ENCODE peak calls at places on chromosomes 4 and X, in four cellular contexts. O, L, T and P are unnamed samples.

GRCh38 chr4:75819121-75819520 is 83.1 kb downstream of the PPEF2 start:
- DNase-seq in O (no peak), T (no peak), L (no peak), P (no peak)

GRCh38 chrX:100980608-100981497 is 11.3 kb downstream of the ARL13A start:
- DNase-seq in L (peak; percentile 36), O (no peak), T (no peak), P (no peak)

GRCh38 chrX:32937043-32937442 is 274.3 kb downstream of the DMD start:
- DNase-seq in T (no peak), O (no peak), L (no peak), P (no peak)

GRCh38 chrX:151912221-151912620 is 468 bp upstream of the MAGEA4 start:
- DNase-seq in L (no peak), T (no peak), O (peak; percentile 46), P (no peak)

GRCh38 chrX:153102436-153102835 is 30.2 kb downstream of the PNMA6A start:
- DNase-seq in O (no peak), T (no peak), L (no peak), P (no peak)

GRCh38 chrX:17361620-17362019 is 13.4 kb upstream of the NHS start:
- DNase-seq in T (peak; percentile 42), L (no peak), O (no peak), P (no peak)

GRCh38 chr4:70651864-70652506 is 14.3 kb downstream of the JCHAIN start:
- DNase-seq in T (no peak), L (no peak), O (no peak), P (no peak)

GRCh38 chr4:113437124-113437523 is 324.4 kb downstream of the CAMK2D start:
- DNase-seq in O (no peak), L (no peak), T (no peak), P (no peak)

GRCh38 chr4:83320548-83320947 is 14.1 kb downstream of the HPSE start:
- DNase-seq in L (peak; percentile 72), O (peak; percentile 78), T (no peak), P (peak; percentile 50)

GRCh38 chr4:138158746-138159297 is 83.3 kb downstream of the SLC7A11 start:
- DNase-seq in T (no peak), O (no peak), L (no peak), P (no peak)

GRCh38 chr4:129342820-129343219 is 246.9 kb downstream of the C4orf33 start:
- DNase-seq in L (no peak), T (no peak), O (no peak), P (no peak)

GRCh38 chrX:85109235-85109634 is 105.6 kb downstream of the APOOL start:
- DNase-seq in O (no peak), L (no peak), T (peak; percentile 59), P (no peak)

GRCh38 chr4:59127748-59128147 is 2017.6 kb upstream of the IGFBP7 start:
- DNase-seq in T (no peak), L (no peak), O (no peak), P (no peak)

GRCh38 chr4:80462537-80463207 is 127.1 kb downstream of the CFAP299 start:
- DNase-seq in T (no peak), O (no peak), L (no peak), P (no peak)
- H3K4me3 ChIP-seq in T (no peak overlapping the region), O (no peak overlapping the region), L (peak overlapping the region; percentile 23), P (no peak overlapping the region)

GRCh38 chr4:87944967-87945366 is 30.5 kb upstream of the SPP1 start:
- DNase-seq in O (no peak), L (no peak), T (no peak), P (no peak)

GRCh38 chr4:87949961-87950360 is 25.6 kb upstream of the SPP1 start:
- DNase-seq in O (no peak), L (no peak), T (no peak), P (no peak)

GRCh38 chr4:87950516-87950915 is 25.0 kb upstream of the SPP1 start:
- DNase-seq in O (no peak), L (no peak), T (no peak), P (no peak)

GRCh38 chr4:87946766-87947165 is 28.7 kb upstream of the SPP1 start:
- DNase-seq in T (no peak), O (no peak), L (no peak), P (no peak)

DNA sequence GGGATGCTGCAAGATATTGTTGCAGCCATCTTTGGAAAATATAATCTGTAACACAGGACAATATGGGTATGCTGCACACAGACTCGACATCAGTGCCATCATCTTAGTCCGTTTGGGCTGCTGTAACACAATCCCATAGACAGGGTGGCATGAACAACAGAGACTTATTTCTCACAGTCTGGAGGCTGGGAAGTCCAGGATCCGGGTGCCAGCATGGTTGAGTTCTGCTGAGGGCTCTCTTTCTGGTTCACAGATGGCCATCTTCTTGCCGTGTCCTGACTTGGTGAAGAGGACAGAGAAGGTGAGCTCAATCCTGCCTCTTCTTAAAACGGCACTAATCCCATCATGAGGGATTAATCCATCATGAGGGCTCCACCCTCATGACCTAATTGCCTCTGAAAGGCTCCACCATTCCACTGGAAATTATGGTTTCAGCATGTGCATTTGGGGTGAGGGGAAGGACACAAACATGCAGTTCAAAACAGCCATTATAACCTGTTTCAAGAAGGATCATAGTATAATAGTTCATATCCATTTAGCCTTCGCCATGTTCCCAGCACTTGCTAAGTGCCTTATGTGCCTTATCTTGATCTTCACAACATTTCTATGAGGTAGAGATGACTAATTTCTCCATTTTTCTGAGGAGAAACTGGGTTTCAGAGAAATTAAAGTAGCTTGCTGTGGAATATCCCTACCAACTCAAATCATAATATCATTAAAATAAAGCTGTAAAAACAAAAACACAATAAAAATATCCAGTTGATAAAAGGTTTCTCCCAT is 27.9 kb upstream of the SPP1 start:
- DNase-seq in T (no peak), L (no peak), O (no peak), P (no peak)
- TF ChIP-seq POLR2A in T (no peak), L (no peak), O (no peak), P (no peak)

DNA sequence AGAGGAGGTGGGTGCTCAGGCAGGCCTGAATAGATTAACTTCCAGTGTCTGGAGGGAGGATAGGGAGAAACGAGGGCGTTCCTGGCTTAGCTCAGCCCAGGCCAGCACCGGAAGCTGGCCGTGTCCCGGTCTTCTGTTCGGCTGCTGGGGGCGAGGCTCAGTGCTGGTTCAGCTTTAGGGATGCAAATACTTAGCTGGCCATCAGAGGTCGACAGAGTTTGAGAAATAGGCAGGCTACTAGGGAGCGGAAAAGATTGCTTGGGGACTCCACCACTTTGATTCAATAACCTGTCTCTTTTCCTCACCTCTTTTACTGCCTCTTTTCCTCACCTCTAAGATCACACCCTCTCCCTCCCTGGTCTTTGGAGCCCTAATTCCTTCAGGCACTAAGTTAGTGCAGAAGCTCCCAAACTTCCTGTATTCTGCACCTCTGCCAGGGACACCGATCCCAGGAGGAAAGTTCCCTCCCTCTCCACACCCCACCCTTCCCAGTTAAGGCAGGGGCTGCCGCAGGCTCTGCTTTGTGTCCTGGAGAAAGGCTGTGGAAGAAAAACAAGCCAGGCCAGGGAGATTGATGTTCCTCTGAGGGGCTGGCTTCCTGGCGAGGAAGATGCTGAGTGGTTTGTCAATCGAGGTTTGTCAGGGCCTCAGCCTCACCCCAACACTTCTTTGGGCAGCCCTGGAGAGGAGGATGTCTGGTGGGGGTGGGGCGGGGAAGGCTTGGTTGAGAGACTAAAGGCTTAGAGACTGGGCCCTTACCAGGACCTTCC is 6.0 kb upstream of the EFNB1 start:
- DNase-seq in O (no peak), T (peak; percentile 40), L (peak; percentile 56), P (peak; percentile 85)
- TF ChIP-seq CTCF in O (peak; percentile 27), T (peak; percentile 59), L (peak; percentile 68), P (no peak)

GRCh38 chr4:159175989-159176375 is 73.1 kb downstream of the RAPGEF2 start:
- DNase-seq in O (no peak), L (no peak), T (no peak), P (no peak)
- H3K4me3 ChIP-seq in O (no peak overlapping the region), L (no peak overlapping the region), T (no peak overlapping the region), P (no peak overlapping the region)

DNA sequence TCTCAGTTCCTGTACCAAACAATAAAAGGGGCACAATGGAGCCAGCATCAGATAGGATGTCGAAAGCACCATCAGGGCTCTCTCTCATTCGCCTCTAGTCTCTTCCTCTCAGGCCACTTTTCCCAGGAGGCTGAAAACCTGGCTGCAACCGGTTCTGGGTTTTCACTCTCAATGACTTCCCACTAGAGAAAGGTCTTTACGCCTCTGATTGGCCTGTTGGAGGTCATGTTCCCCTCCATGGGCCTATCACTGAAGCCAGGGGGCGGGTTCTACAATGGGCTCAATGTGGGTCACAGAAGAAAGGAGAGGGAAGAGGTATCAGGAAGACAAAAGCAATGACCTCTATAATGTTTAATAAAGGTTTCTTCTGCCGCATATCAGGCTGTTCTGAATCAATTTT is 29.3 kb downstream of the ZNF827 start:
- DNase-seq in O (peak; percentile 92), L (peak; percentile 86), T (peak; percentile 55), P (no peak)
- TF ChIP-seq POLR2A in O (no peak), L (no peak), T (no peak), P (no peak)

GRCh38 chrX:119745283-119745848 is 13.0 kb upstream of the SOWAHD start:
- DNase-seq in L (no peak), O (no peak), T (no peak), P (no peak)
- TF ChIP-seq CTCF in L (no peak), O (no peak), T (no peak), P (no peak)

DNA sequence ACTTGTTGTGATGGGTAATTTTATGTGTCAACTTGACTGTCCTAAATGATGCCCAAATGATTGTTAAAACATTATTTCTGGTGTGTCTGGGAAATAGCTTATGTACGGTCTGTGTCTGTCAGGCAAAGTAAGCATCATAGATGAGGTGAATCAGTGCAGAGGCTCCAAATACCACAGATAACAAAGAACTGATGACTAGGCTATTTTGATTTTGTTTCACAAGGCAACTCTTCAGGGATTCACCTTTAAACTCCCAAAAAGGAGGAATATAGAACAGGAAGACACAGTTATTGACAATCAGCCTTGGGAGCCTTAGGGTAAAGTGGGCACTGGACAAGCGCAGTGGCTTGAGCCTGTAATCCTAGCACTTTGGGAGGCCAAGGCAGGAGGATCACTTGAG is 290.7 kb downstream of the PCDH10 start:
- DNase-seq in O (no peak), T (no peak), L (no peak), P (no peak)
- H3K4me3 ChIP-seq in O (no peak overlapping the region), T (no peak overlapping the region), L (no peak overlapping the region), P (no peak overlapping the region)

GRCh38 chrX:54530358-54530900 is 410 bp downstream of the GNL3L start:
- DNase-seq in O (no peak), T (peak; percentile 19), L (no peak), P (peak; percentile 13)

GRCh38 chrX:54529166-54529558 is 857 bp upstream of the GNL3L start:
- DNase-seq in L (no peak), T (no peak), O (no peak), P (no peak)

GRCh38 chrX:54534271-54534670 is 4.3 kb downstream of the GNL3L start:
- DNase-seq in T (no peak), L (no peak), O (no peak), P (no peak)

DNA sequence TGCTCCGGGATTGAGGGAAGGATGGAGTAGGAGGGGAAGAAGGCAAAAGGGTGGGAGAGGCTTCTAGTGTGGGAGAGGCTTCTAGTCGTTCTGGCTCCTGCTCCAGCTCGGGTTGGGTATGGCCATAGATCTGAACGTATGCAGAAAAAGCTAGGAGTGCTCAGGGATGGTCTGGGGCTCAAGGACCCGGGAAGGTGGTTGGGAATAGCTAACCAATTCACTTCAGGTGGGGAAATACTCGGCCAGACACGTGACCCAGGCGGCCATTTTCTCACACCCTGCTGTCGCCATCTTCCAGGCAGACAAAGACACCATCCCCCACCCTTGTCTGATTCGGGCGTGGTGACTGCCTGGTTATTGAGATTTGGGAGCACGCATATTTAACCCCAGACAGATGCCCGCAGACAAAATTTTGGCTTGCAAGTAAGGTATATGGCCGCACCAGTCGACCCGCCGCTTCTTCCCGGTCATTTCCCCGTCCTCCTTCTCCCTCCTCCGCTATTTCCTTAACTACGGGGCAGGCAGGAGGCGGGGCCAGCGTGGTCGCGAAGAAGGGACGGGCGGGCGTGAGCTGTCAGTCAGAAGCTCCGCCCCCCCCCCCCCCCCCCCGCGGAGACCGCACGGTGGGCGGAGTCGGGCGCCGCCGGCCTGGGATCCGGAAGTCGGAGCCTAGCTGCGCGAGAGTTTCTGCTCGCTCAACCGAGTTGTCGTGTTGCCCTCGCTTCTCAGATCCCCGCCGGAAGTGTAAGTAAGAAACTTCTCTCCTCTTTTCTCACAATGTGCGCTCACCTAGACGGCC is at the start of gene GNL3L:
- DNase-seq in L (peak; percentile 89), T (peak; percentile 92), O (peak; percentile 94), P (peak; percentile 83)
- TF ChIP-seq POLR2A in L (peak; percentile 55), T (peak; percentile 41), O (no peak), P (no peak)